ENCODE peak calls at places on chromosomes 7 and 10, in four cellular contexts. J, D, R and N are unnamed samples.

GRCh38 chr7:146865696-146866095 is 749.1 kb downstream of the CNTNAP2 start:
- DNase-seq in J (no peak), D (no peak), R (no peak), N (no peak)

GRCh38 chr10:44306147-44306710 is 78.7 kb downstream of the CXCL12 start:
- DNase-seq in J (no peak), D (no peak), R (no peak), N (no peak)

GRCh38 chr7:18175801-18176450 is 148.3 kb upstream of the PRPS1L1 start:
- DNase-seq in J (no peak), D (peak; percentile 24), R (no peak), N (no peak)

GRCh38 chr7:101156277-101156676 is 2.0 kb downstream of the AP1S1 start:
- DNase-seq in J (no peak), D (no peak), R (no peak), N (no peak)

GRCh38 chr10:30813872-30814471 is 184.4 kb upstream of the LYZL2 start:
- DNase-seq in J (no peak), D (no peak), R (no peak), N (no peak)

GRCh38 chr7:30116771-30117170 is 18.0 kb upstream of the MTURN start:
- DNase-seq in J (no peak), D (no peak), R (no peak), N (no peak)

GRCh38 chr10:70324951-70325781 is 41.4 kb upstream of the NPFFR1 start:
- DNase-seq in J (no peak), D (no peak), R (no peak), N (no peak)

GRCh38 chr7:31107106-31108090 is 55.3 kb downstream of the ADCYAP1R1 start:
- DNase-seq in J (no peak), D (no peak), R (no peak), N (no peak)

GRCh38 chr10:30583778-30584415 is 45.7 kb downstream of the LYZL2 start:
- DNase-seq in J (peak; percentile 61), D (peak; percentile 49), R (no peak), N (peak; percentile 57)

GRCh38 chr10:79293841-79294705 is 53.2 kb upstream of the PPIF start:
- DNase-seq in J (no peak), D (no peak), R (no peak), N (no peak)

GRCh38 chr10:7388602-7389001 is 22.2 kb downstream of the SFMBT2 start:
- DNase-seq in J (no peak), D (no peak), R (no peak), N (no peak)

GRCh38 chr10:16986406-16987128 is 143.0 kb downstream of the CUBN start:
- DNase-seq in J (no peak), D (no peak), R (no peak), N (no peak)

GRCh38 chr10:86708783-86709778 is 40.8 kb downstream of the LDB3 start:
- DNase-seq in J (no peak), D (no peak), R (no peak), N (no peak)

GRCh38 chr10:78199759-78200158 is 166.1 kb downstream of the RPS24 start:
- DNase-seq in J (no peak), D (no peak), R (no peak), N (no peak)

GRCh38 chr7:46386428-46387399 is 465.6 kb upstream of the IGFBP3 start:
- DNase-seq in J (no peak), D (no peak), R (no peak), N (no peak)

GRCh38 chr10:71921319-71922027 is 42.7 kb upstream of the CHST3 start:
- DNase-seq in J (no peak), D (no peak), R (no peak), N (no peak)

GRCh38 chr10:119871881-119872609 is 598 bp downstream of the MCMBP start:
- DNase-seq in J (no peak), D (peak; percentile 14), R (no peak), N (peak; percentile 51)

GRCh38 chr7:44735403-44736165 is 13.1 kb upstream of the ZMIZ2 start:
- DNase-seq in J (peak; percentile 78), D (no peak), R (no peak), N (peak; percentile 93)

GRCh38 chr7:19369806-19370205 is 224.6 kb upstream of the FERD3L start:
- DNase-seq in J (no peak), D (no peak), R (no peak), N (no peak)

GRCh38 chr10:74013004-74013403 is 15.1 kb downstream of the VCL start:
- DNase-seq in J (no peak), D (no peak), R (no peak), N (no peak)

GRCh38 chr10:112442063-112442462 is 4.7 kb downstream of the ZDHHC6 start:
- DNase-seq in J (no peak), D (no peak), R (no peak), N (no peak)

GRCh38 chr10:73075829-73076228 is 20.8 kb downstream of the P4HA1 start:
- DNase-seq in J (no peak), D (no peak), R (no peak), N (no peak)

GRCh38 chr10:70494966-70495365 is 16.4 kb downstream of the PALD1 start:
- DNase-seq in J (no peak), D (no peak), R (no peak), N (no peak)

GRCh38 chr10:25226775-25227682 is 52.2 kb downstream of the GPR158 start:
- DNase-seq in J (peak; percentile 4), D (peak; percentile 21), R (peak; percentile 17), N (peak; percentile 48)

GRCh38 chr10:107971973-107972372 is 807.5 kb upstream of the SORCS1 start:
- DNase-seq in J (no peak), D (no peak), R (no peak), N (no peak)

GRCh38 chr7:3267928-3268690 is 32.9 kb upstream of the SDK1 start:
- DNase-seq in J (no peak), D (no peak), R (no peak), N (no peak)

GRCh38 chr10:127600479-127600878 is 51.4 kb downstream of the NPS start:
- DNase-seq in J (no peak), D (no peak), R (no peak), N (no peak)

GRCh38 chr7:36949711-36950600 is 225.7 kb upstream of the AOAH start:
- DNase-seq in J (no peak), D (no peak), R (no peak), N (no peak)

GRCh38 chr7:95589031-95589430 is 7.3 kb downstream of the PDK4 start:
- DNase-seq in J (no peak), D (no peak), R (no peak), N (no peak)
- TF ChIP-seq POLR2A in J (no peak), D (no peak), R (no peak), N (no peak)

GRCh38 chr7:124570558-124570957 is 195.0 kb downstream of the GPR37 start:
- DNase-seq in J (no peak), D (no peak), R (no peak), N (no peak)

DNA sequence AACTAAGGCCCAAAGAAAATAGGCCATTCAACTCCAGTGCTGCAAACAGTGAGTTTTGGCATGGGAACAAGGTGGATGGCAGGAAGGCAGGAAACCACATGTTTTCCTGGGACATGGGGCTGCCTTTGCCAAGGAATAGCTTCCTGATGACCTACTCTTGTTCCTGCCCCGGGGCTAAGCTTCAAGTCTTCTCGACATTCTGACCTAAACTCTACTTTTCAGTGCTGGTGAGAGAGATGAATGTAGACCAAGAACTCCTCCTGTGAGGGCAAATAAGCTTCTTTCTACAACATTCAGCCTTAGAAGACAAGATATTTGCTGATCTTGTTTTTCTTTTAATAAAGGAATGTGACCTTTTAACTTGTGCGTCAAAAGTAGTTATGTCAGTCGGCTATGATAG is 199.0 kb downstream of the GPR37 start:
- DNase-seq in J (no peak), D (no peak), R (peak; percentile 13), N (no peak)
- TF ChIP-seq SP1 in J (no peak), D (no peak), R (no peak), N (no peak)

DNA sequence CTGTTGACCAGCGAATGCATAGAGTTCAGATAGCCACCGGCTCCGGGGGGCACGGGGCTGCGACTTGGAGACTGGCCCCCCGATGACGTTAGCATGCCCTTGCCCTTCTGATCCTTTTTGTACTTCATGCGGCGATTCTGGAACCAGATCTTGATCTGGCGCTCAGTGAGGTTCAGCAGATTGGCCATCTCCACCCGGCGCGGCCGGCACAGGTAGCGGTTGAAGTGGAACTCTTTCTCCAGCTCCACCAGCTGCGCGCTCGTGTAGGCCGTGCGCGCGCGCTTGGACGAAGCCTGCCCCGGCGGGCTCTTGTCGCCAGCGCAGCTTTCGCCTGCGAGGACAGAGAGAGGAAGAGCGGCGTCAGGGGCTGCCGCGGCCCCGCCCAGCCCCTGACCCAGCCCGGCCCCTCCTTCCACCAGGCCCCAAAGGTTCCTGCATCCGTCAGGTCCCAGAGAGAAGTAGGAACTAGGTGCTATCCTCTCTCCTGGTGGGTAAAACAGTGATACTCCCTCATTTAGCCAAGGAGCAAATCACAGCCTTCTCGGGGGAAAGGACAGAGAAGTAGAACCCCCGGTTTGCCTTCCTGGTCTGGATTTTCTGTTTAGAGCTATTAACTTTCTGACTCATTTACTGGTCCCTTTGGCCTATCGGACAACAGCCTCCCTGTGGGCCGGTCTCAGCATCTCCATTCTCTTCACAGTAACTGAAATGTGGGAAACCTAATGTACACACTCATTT is 6.1 kb upstream of the HOXA2 start:
- DNase-seq in J (no peak), D (no peak), R (no peak), N (no peak)
- TF ChIP-seq POLR2A in J (no peak), D (no peak), R (no peak), N (no peak)

DNA sequence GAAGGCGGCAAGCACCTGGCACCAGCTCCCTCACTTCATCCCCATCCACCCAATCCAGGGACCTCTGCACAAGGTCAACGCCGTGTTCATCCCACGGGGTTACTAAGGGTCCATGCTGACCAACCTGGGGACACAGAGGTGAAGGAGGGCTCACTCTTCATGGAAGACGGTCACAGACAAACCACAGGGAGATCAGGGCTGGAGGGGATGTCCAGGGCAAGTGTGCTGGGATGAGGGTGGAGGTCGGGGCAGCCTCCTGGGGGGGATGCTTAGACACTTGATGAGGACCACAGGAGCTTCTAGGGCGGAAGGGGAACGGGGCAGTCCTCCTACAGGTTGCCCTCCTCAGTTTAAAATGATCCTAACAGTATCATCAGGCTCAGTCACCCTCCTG is 46.7 kb downstream of the FAM53B start:
- DNase-seq in J (no peak), D (no peak), R (no peak), N (no peak)
- TF ChIP-seq SP1 in J (no peak), D (no peak), R (no peak), N (no peak)

GRCh38 chr7:103344453-103345149 is at the start of gene DNAJC2:
- DNase-seq in J (peak; percentile 69), D (peak; percentile 95), R (peak; percentile 63), N (peak; percentile 90)
- TF ChIP-seq POLR2A in J (peak; percentile 94), D (peak; percentile 95), R (peak; percentile 91), N (peak; percentile 59)

GRCh38 chr7:135188298-135188984 is 17.9 kb upstream of the CYREN start:
- DNase-seq in J (no peak), D (no peak), R (no peak), N (no peak)
- TF ChIP-seq SP1 in J (no peak), D (no peak), R (no peak), N (no peak)